ENCODE peak calls at places on chromosome 17, in seven cellular contexts. One of them, this sample, is unnamed.

GRCh38 chr17:73705594-73705993 is 61.3 kb upstream of the SDK2 start:
- DNase-seq in progenitor cell of endocrine pancreas: no peak
- DNase-seq in cardiac fibroblast: peak
- DNase-seq in heart right ventricle: no peak
- DNase-seq in fibroblast of mammary gland: peak
- DNase-seq in hepatocyte: peak
- DNase-seq in GM13977: no peak
- DNase-seq in this sample: no peak

GRCh38 chr17:82911822-82912221 is 72.0 kb upstream of the ZNF750 start:
- DNase-seq in heart right ventricle: no peak
- DNase-seq in cardiac fibroblast: no peak
- DNase-seq in progenitor cell of endocrine pancreas: no peak
- DNase-seq in GM13977: no peak
- DNase-seq in hepatocyte: no peak
- DNase-seq in fibroblast of mammary gland: no peak
- DNase-seq in this sample: no peak

GRCh38 chr17:62565817-62566216 is 61.7 kb upstream of the MRC2 start:
- DNase-seq in heart right ventricle: no peak
- DNase-seq in cardiac fibroblast: peak
- DNase-seq in progenitor cell of endocrine pancreas: no peak
- DNase-seq in GM13977: no peak
- DNase-seq in hepatocyte: no peak
- DNase-seq in fibroblast of mammary gland: peak
- DNase-seq in this sample: no peak

GRCh38 chr17:7435676-7436555 is 681 bp downstream of the TMEM102 start:
- DNase-seq in fibroblast of mammary gland: no peak
- DNase-seq in cardiac fibroblast: no peak
- DNase-seq in GM13977: no peak
- DNase-seq in heart right ventricle: peak
- DNase-seq in hepatocyte: peak
- DNase-seq in progenitor cell of endocrine pancreas: peak
- DNase-seq in this sample: no peak

GRCh38 chr17:83183150-83183820 is 103.9 kb downstream of the METRNL start:
- DNase-seq in heart right ventricle: no peak
- DNase-seq in fibroblast of mammary gland: no peak
- DNase-seq in progenitor cell of endocrine pancreas: no peak
- DNase-seq in hepatocyte: no peak
- DNase-seq in GM13977: no peak
- DNase-seq in cardiac fibroblast: no peak
- DNase-seq in this sample: no peak

GRCh38 chr17:70629902-70630301 is 460.6 kb downstream of the KCNJ2 start:
- DNase-seq in progenitor cell of endocrine pancreas: no peak
- DNase-seq in GM13977: no peak
- DNase-seq in fibroblast of mammary gland: peak
- DNase-seq in heart right ventricle: no peak
- DNase-seq in hepatocyte: no peak
- DNase-seq in cardiac fibroblast: peak
- DNase-seq in this sample: no peak

GRCh38 chr17:40552806-40553693 is 12.2 kb downstream of the CCR7 start:
- DNase-seq in cardiac fibroblast: peak
- DNase-seq in hepatocyte: no peak
- DNase-seq in heart right ventricle: no peak
- DNase-seq in progenitor cell of endocrine pancreas: no peak
- DNase-seq in fibroblast of mammary gland: peak
- DNase-seq in GM13977: peak
- DNase-seq in this sample: no peak

GRCh38 chr17:348692-349425 is 3.7 kb downstream of the RPH3AL start:
- DNase-seq in hepatocyte: no peak
- DNase-seq in GM13977: no peak
- DNase-seq in cardiac fibroblast: no peak
- DNase-seq in heart right ventricle: no peak
- DNase-seq in fibroblast of mammary gland: peak
- DNase-seq in progenitor cell of endocrine pancreas: no peak
- DNase-seq in this sample: no peak

GRCh38 chr17:29933379-29933778 is 3.4 kb upstream of the SSH2 start:
- DNase-seq in progenitor cell of endocrine pancreas: no peak
- DNase-seq in GM13977: no peak
- DNase-seq in fibroblast of mammary gland: peak
- DNase-seq in heart right ventricle: no peak
- DNase-seq in cardiac fibroblast: peak
- DNase-seq in hepatocyte: peak
- DNase-seq in this sample: no peak

GRCh38 chr17:77504652-77505459 is 364.1 kb downstream of the SEC14L1 start:
- DNase-seq in progenitor cell of endocrine pancreas: no peak
- DNase-seq in GM13977: no peak
- DNase-seq in heart right ventricle: no peak
- DNase-seq in cardiac fibroblast: no peak
- DNase-seq in fibroblast of mammary gland: no peak
- DNase-seq in hepatocyte: peak
- DNase-seq in this sample: no peak

GRCh38 chr17:40303706-40304450 is 5.1 kb upstream of the RARA start:
- DNase-seq in hepatocyte: peak
- DNase-seq in fibroblast of mammary gland: peak
- DNase-seq in cardiac fibroblast: peak
- DNase-seq in heart right ventricle: no peak
- DNase-seq in GM13977: no peak
- DNase-seq in progenitor cell of endocrine pancreas: no peak
- DNase-seq in this sample: no peak

GRCh38 chr17:50268632-50269287 is 5.5 kb upstream of the TMEM92 start:
- DNase-seq in cardiac fibroblast: peak
- DNase-seq in fibroblast of mammary gland: peak
- DNase-seq in progenitor cell of endocrine pancreas: no peak
- DNase-seq in GM13977: no peak
- DNase-seq in heart right ventricle: no peak
- DNase-seq in hepatocyte: peak
- DNase-seq in this sample: no peak

GRCh38 chr17:50356418-50356817 is 10.5 kb downstream of the XYLT2 start:
- DNase-seq in GM13977: no peak
- DNase-seq in heart right ventricle: no peak
- DNase-seq in fibroblast of mammary gland: no peak
- DNase-seq in cardiac fibroblast: no peak
- DNase-seq in progenitor cell of endocrine pancreas: no peak
- DNase-seq in hepatocyte: no peak
- DNase-seq in this sample: no peak

GRCh38 chr17:37447641-37448040 is 41.0 kb downstream of the TADA2A start:
- DNase-seq in heart right ventricle: no peak
- DNase-seq in hepatocyte: no peak
- DNase-seq in progenitor cell of endocrine pancreas: no peak
- DNase-seq in cardiac fibroblast: peak
- DNase-seq in fibroblast of mammary gland: peak
- DNase-seq in GM13977: no peak
- DNase-seq in this sample: no peak

GRCh38 chr17:49779730-49780220 is 8.7 kb upstream of the KAT7 start:
- DNase-seq in cardiac fibroblast: peak
- DNase-seq in hepatocyte: peak
- DNase-seq in GM13977: no peak
- DNase-seq in progenitor cell of endocrine pancreas: no peak
- DNase-seq in heart right ventricle: no peak
- DNase-seq in fibroblast of mammary gland: peak
- DNase-seq in this sample: no peak

GRCh38 chr17:32110596-32110995 is 31.7 kb upstream of the RHOT1 start:
- DNase-seq in GM13977: no peak
- DNase-seq in fibroblast of mammary gland: no peak
- DNase-seq in heart right ventricle: no peak
- DNase-seq in cardiac fibroblast: no peak
- DNase-seq in hepatocyte: no peak
- DNase-seq in progenitor cell of endocrine pancreas: no peak
- DNase-seq in this sample: no peak

GRCh38 chr17:28396635-28397239 is 9.3 kb downstream of the SLC46A1 start:
- DNase-seq in heart right ventricle: no peak
- DNase-seq in GM13977: no peak
- DNase-seq in cardiac fibroblast: no peak
- DNase-seq in fibroblast of mammary gland: no peak
- DNase-seq in hepatocyte: no peak
- DNase-seq in progenitor cell of endocrine pancreas: no peak
- DNase-seq in this sample: no peak

GRCh38 chr17:48048321-48049140 is at the start of gene NFE2L1:
- DNase-seq in cardiac fibroblast: peak
- DNase-seq in GM13977: peak
- DNase-seq in progenitor cell of endocrine pancreas: peak
- DNase-seq in fibroblast of mammary gland: peak
- DNase-seq in heart right ventricle: peak
- DNase-seq in hepatocyte: peak
- DNase-seq in this sample: no peak

DNA sequence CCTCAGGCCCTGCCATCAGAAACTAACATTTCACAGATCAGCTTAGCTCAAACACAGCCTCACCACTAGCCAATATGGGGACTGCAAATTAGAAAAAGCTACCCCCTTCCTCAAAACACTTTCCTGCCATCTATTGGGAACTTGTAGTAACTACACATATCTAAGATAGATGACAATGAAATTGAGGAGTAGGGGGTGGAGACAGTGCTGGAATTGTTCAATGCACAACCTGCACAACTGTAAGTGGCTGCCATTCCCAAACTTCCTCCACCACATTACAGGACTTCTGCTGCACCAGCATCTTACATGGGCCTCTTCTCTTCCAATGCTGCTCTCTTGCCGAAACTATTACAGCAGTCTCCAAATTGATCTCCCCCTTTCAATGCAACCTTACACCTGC is 21.8 kb downstream of the AIPL1 start:
- DNase-seq in heart right ventricle: no peak
- DNase-seq in progenitor cell of endocrine pancreas: no peak
- DNase-seq in cardiac fibroblast: peak
- DNase-seq in GM13977: peak
- DNase-seq in hepatocyte: peak
- DNase-seq in fibroblast of mammary gland: peak
- DNase-seq in this sample: peak
- TF ChIP-seq CTCF in heart right ventricle: peak
- TF ChIP-seq CTCF in progenitor cell of endocrine pancreas: peak
- TF ChIP-seq CTCF in cardiac fibroblast: peak
- TF ChIP-seq CTCF in GM13977: peak
- TF ChIP-seq CTCF in hepatocyte: peak
- TF ChIP-seq CTCF in fibroblast of mammary gland: peak
- TF ChIP-seq CTCF in this sample: peak

DNA sequence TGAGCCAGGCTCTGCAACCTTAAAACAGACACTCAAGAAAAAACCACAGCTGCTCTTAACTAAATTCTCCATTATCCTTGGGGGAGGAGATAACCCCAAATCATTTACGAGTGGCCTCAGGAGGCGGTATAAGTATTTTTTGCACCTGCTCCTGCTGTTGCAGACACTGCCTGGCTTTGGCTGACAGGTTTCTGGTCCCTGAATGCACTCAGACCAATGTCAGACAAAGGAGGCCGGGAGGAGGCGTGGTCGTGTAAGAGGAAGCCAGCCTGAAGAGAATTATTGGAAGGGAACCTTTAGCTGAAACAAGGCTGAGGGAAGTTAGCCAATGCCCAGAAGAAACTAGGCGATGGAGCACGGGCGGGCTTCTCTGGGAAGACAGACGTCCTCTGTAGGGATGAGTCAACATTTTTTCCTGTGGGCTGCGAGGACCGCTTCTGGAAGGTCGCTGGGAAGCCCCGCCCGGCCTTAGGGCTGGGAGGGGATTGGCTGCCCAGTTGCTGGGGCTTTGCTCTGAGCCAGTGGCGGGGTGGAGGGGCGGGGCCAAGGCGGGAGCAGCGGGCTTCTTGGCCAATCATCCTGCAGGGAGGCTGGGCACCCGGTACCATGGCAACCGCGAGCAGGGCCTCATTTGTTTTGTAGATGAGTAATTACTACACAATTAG is 82.3 kb downstream of the CCDC182 start:
- DNase-seq in cardiac fibroblast: peak
- DNase-seq in GM13977: no peak
- DNase-seq in heart right ventricle: peak
- DNase-seq in progenitor cell of endocrine pancreas: peak
- DNase-seq in hepatocyte: peak
- DNase-seq in fibroblast of mammary gland: peak
- DNase-seq in this sample: peak
- TF ChIP-seq CTCF in cardiac fibroblast: no peak
- TF ChIP-seq CTCF in GM13977: no peak
- TF ChIP-seq CTCF in heart right ventricle: no peak
- TF ChIP-seq CTCF in progenitor cell of endocrine pancreas: no peak
- TF ChIP-seq CTCF in hepatocyte: no peak
- TF ChIP-seq CTCF in fibroblast of mammary gland: no peak
- TF ChIP-seq CTCF in this sample: no peak

DNA sequence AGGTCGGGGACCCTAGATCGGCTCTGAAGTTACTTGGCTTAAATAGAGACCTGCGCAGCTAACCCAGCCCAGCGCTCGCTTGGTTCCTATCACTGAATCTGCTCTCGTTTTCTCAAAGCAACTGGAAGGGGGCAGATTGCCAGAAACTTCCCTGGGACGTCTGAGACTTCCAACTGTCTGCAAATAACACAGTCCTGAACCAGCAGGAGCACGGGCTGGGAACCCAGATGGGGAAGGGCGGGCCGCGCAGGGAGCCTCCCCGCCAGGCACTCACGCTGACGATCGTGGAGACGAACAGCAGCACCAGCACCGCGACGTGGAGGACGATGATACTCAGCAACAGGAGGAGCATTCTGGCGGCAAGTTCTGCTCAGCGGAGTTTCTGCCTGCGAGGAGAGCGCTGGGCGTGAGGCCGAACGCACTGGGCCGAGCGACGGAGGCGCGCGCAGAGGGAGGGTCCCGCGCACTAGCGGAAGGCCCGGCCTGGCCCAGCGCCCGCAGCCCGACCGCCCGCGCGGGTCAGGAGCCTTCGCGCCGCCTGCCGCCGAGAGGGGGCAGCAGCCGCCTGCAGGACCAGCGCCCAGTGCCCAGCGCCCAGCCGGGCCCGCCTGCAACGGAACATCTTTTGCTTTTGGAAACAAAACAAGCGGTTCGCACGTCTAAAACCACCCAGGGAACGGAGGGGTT is 4.6 kb downstream of the PMP22 start:
- DNase-seq in cardiac fibroblast: peak
- DNase-seq in progenitor cell of endocrine pancreas: peak
- DNase-seq in hepatocyte: peak
- DNase-seq in heart right ventricle: peak
- DNase-seq in GM13977: peak
- DNase-seq in fibroblast of mammary gland: peak
- DNase-seq in this sample: peak
- TF ChIP-seq CTCF in cardiac fibroblast: peak
- TF ChIP-seq CTCF in progenitor cell of endocrine pancreas: peak
- TF ChIP-seq CTCF in hepatocyte: peak
- TF ChIP-seq CTCF in heart right ventricle: peak
- TF ChIP-seq CTCF in GM13977: peak
- TF ChIP-seq CTCF in fibroblast of mammary gland: no peak
- TF ChIP-seq CTCF in this sample: peak

GRCh38 chr17:3735515-3735914 is 11.8 kb downstream of the HASPIN start:
- DNase-seq in cardiac fibroblast: peak
- DNase-seq in fibroblast of mammary gland: no peak
- DNase-seq in heart right ventricle: no peak
- DNase-seq in GM13977: no peak
- DNase-seq in progenitor cell of endocrine pancreas: no peak
- DNase-seq in hepatocyte: no peak
- DNase-seq in this sample: no peak

GRCh38 chr17:3739422-3740124 is 15.9 kb downstream of the HASPIN start:
- DNase-seq in cardiac fibroblast: no peak
- DNase-seq in fibroblast of mammary gland: no peak
- DNase-seq in hepatocyte: no peak
- DNase-seq in heart right ventricle: no peak
- DNase-seq in progenitor cell of endocrine pancreas: no peak
- DNase-seq in GM13977: no peak
- DNase-seq in this sample: no peak

GRCh38 chr17:3744032-3744431 is 20.3 kb downstream of the HASPIN start:
- DNase-seq in progenitor cell of endocrine pancreas: no peak
- DNase-seq in GM13977: no peak
- DNase-seq in heart right ventricle: no peak
- DNase-seq in cardiac fibroblast: peak
- DNase-seq in hepatocyte: no peak
- DNase-seq in fibroblast of mammary gland: peak
- DNase-seq in this sample: no peak

GRCh38 chr17:3738562-3739295 is 15.0 kb downstream of the HASPIN start:
- DNase-seq in hepatocyte: peak
- DNase-seq in heart right ventricle: no peak
- DNase-seq in GM13977: no peak
- DNase-seq in cardiac fibroblast: no peak
- DNase-seq in progenitor cell of endocrine pancreas: no peak
- DNase-seq in fibroblast of mammary gland: no peak
- DNase-seq in this sample: no peak

GRCh38 chr17:3740611-3741073 is 16.9 kb downstream of the HASPIN start:
- DNase-seq in GM13977: no peak
- DNase-seq in cardiac fibroblast: no peak
- DNase-seq in progenitor cell of endocrine pancreas: no peak
- DNase-seq in heart right ventricle: no peak
- DNase-seq in fibroblast of mammary gland: no peak
- DNase-seq in hepatocyte: no peak
- DNase-seq in this sample: no peak
- TF ChIP-seq CTCF in GM13977: no peak
- TF ChIP-seq CTCF in cardiac fibroblast: no peak
- TF ChIP-seq CTCF in progenitor cell of endocrine pancreas: no peak
- TF ChIP-seq CTCF in heart right ventricle: no peak
- TF ChIP-seq CTCF in fibroblast of mammary gland: no peak
- TF ChIP-seq CTCF in hepatocyte: no peak
- TF ChIP-seq CTCF in this sample: no peak